ENCODE peak calls at places on chromosomes 16 and 17, in five cellular contexts. One of them, this sample, is unnamed.

GRCh38 chr16:8581923-8582580 is 8.3 kb downstream of the TMEM114 start:
- DNase-seq in T-helper 2 cell: no peak
- DNase-seq in foreskin fibroblast: no peak
- DNase-seq in mammary epithelial cell: no peak
- DNase-seq in AG04449: no peak
- DNase-seq in this sample: no peak

GRCh38 chr17:31480067-31480466 is 88.6 kb downstream of the RAB11FIP4 start:
- DNase-seq in foreskin fibroblast: no peak
- DNase-seq in mammary epithelial cell: no peak
- DNase-seq in T-helper 2 cell: no peak
- DNase-seq in AG04449: no peak
- DNase-seq in this sample: no peak

GRCh38 chr17:75738218-75738802 is 17.1 kb downstream of the ITGB4 start:
- DNase-seq in AG04449: no peak
- DNase-seq in mammary epithelial cell: no peak
- DNase-seq in foreskin fibroblast: peak
- DNase-seq in T-helper 2 cell: peak
- DNase-seq in this sample: peak

GRCh38 chr16:48353565-48354163 is 31.5 kb downstream of the SIAH1 start:
- DNase-seq in AG04449: no peak
- DNase-seq in T-helper 2 cell: peak
- DNase-seq in mammary epithelial cell: peak
- DNase-seq in foreskin fibroblast: peak
- DNase-seq in this sample: peak

GRCh38 chr16:24681793-24682192 is 47.7 kb upstream of the TNRC6A start:
- DNase-seq in AG04449: no peak
- DNase-seq in foreskin fibroblast: no peak
- DNase-seq in mammary epithelial cell: peak
- DNase-seq in T-helper 2 cell: no peak
- DNase-seq in this sample: no peak

GRCh38 chr16:17370233-17371013 is 100.3 kb downstream of the XYLT1 start:
- DNase-seq in AG04449: no peak
- DNase-seq in T-helper 2 cell: peak
- DNase-seq in mammary epithelial cell: no peak
- DNase-seq in foreskin fibroblast: no peak
- DNase-seq in this sample: peak

GRCh38 chr17:78745407-78746088 is 36.5 kb downstream of the CYTH1 start:
- DNase-seq in mammary epithelial cell: no peak
- DNase-seq in foreskin fibroblast: no peak
- DNase-seq in T-helper 2 cell: peak
- DNase-seq in AG04449: no peak
- DNase-seq in this sample: no peak

GRCh38 chr16:87172632-87173031 is 144.6 kb downstream of the C16orf95 start:
- DNase-seq in T-helper 2 cell: no peak
- DNase-seq in mammary epithelial cell: no peak
- DNase-seq in AG04449: no peak
- DNase-seq in foreskin fibroblast: no peak
- DNase-seq in this sample: no peak